ENCODE peak calls at places on chromosomes 3 and 15, in nine cellular contexts. One of them, this sample, is unnamed. For H3K4me1 and H3K9me3, the result is how much of the 10 kb centered on the place peaks cover.

GRCh38 chr3:177249203-177249602 is 51.9 kb upstream of the TBL1XR1 start:
- DNase-seq in ovary: no peak
- DNase-seq in hepatocyte: no peak
- DNase-seq in cardiac muscle cell: no peak
- DNase-seq in fibroblast of lung: no peak
- DNase-seq in body of pancreas: no peak
- DNase-seq in SK-N-SH: no peak
- DNase-seq in IMR-90: no peak
- DNase-seq in A549: no peak
- DNase-seq in this sample: no peak

GRCh38 chr3:177764377-177764912 is 567.2 kb upstream of the TBL1XR1 start:
- DNase-seq in ovary: no peak
- DNase-seq in hepatocyte: no peak
- DNase-seq in cardiac muscle cell: no peak
- DNase-seq in fibroblast of lung: peak
- DNase-seq in body of pancreas: no peak
- DNase-seq in SK-N-SH: no peak
- DNase-seq in IMR-90: peak
- DNase-seq in A549: no peak
- DNase-seq in this sample: no peak

GRCh38 chr3:138057384-138057783 is 47.4 kb downstream of the CLDN18 start:
- DNase-seq in ovary: no peak
- DNase-seq in hepatocyte: no peak
- DNase-seq in cardiac muscle cell: no peak
- DNase-seq in fibroblast of lung: no peak
- DNase-seq in body of pancreas: no peak
- DNase-seq in SK-N-SH: no peak
- DNase-seq in IMR-90: no peak
- DNase-seq in A549: no peak
- DNase-seq in this sample: no peak

GRCh38 chr3:81545572-81545971 is 215.9 kb downstream of the GBE1 start:
- DNase-seq in ovary: no peak
- DNase-seq in hepatocyte: no peak
- DNase-seq in cardiac muscle cell: no peak
- DNase-seq in fibroblast of lung: peak
- DNase-seq in body of pancreas: no peak
- DNase-seq in SK-N-SH: no peak
- DNase-seq in IMR-90: peak
- DNase-seq in A549: no peak
- DNase-seq in this sample: no peak

GRCh38 chr3:159157275-159157674 is 355.4 kb downstream of the MFSD1 start:
- DNase-seq in ovary: no peak
- DNase-seq in hepatocyte: no peak
- DNase-seq in cardiac muscle cell: no peak
- DNase-seq in fibroblast of lung: no peak
- DNase-seq in body of pancreas: no peak
- DNase-seq in SK-N-SH: no peak
- DNase-seq in IMR-90: no peak
- DNase-seq in A549: no peak
- DNase-seq in this sample: no peak

GRCh38 chr3:172591876-172592771 is 68.9 kb upstream of the TNFSF10 start:
- DNase-seq in ovary: no peak
- DNase-seq in hepatocyte: no peak
- DNase-seq in cardiac muscle cell: no peak
- DNase-seq in fibroblast of lung: no peak
- DNase-seq in body of pancreas: no peak
- DNase-seq in SK-N-SH: no peak
- DNase-seq in IMR-90: peak
- DNase-seq in A549: no peak
- DNase-seq in this sample: no peak

GRCh38 chr15:60840703-60841411 is 361.9 kb upstream of the ICE2 start:
- DNase-seq in ovary: no peak
- DNase-seq in hepatocyte: no peak
- DNase-seq in cardiac muscle cell: peak
- DNase-seq in fibroblast of lung: no peak
- DNase-seq in body of pancreas: no peak
- DNase-seq in SK-N-SH: no peak
- DNase-seq in IMR-90: no peak
- DNase-seq in A549: no peak
- DNase-seq in this sample: no peak

GRCh38 chr3:133592843-133593242 is 19.4 kb downstream of the CDV3 start:
- DNase-seq in ovary: no peak
- DNase-seq in hepatocyte: no peak
- DNase-seq in cardiac muscle cell: no peak
- DNase-seq in fibroblast of lung: no peak
- DNase-seq in body of pancreas: no peak
- DNase-seq in SK-N-SH: no peak
- DNase-seq in IMR-90: no peak
- DNase-seq in A549: no peak
- DNase-seq in this sample: no peak

GRCh38 chr3:23710555-23710954 is 95.2 kb upstream of the UBE2E1 start:
- DNase-seq in ovary: peak
- DNase-seq in hepatocyte: peak
- DNase-seq in cardiac muscle cell: no peak
- DNase-seq in fibroblast of lung: peak
- DNase-seq in body of pancreas: no peak
- DNase-seq in SK-N-SH: no peak
- DNase-seq in IMR-90: peak
- DNase-seq in A549: no peak
- DNase-seq in this sample: no peak

GRCh38 chr3:68206524-68207117 is 552.2 kb upstream of the SUCLG2 start:
- DNase-seq in ovary: no peak
- DNase-seq in hepatocyte: no peak
- DNase-seq in cardiac muscle cell: no peak
- DNase-seq in fibroblast of lung: no peak
- DNase-seq in body of pancreas: no peak
- DNase-seq in SK-N-SH: no peak
- DNase-seq in IMR-90: no peak
- DNase-seq in A549: no peak
- DNase-seq in this sample: no peak

GRCh38 chr3:8492744-8493511 is 8.7 kb upstream of the LMCD1 start:
- DNase-seq in ovary: no peak
- DNase-seq in hepatocyte: no peak
- DNase-seq in cardiac muscle cell: no peak
- DNase-seq in fibroblast of lung: no peak
- DNase-seq in body of pancreas: no peak
- DNase-seq in SK-N-SH: peak
- DNase-seq in IMR-90: no peak
- DNase-seq in A549: no peak
- DNase-seq in this sample: no peak

DNA sequence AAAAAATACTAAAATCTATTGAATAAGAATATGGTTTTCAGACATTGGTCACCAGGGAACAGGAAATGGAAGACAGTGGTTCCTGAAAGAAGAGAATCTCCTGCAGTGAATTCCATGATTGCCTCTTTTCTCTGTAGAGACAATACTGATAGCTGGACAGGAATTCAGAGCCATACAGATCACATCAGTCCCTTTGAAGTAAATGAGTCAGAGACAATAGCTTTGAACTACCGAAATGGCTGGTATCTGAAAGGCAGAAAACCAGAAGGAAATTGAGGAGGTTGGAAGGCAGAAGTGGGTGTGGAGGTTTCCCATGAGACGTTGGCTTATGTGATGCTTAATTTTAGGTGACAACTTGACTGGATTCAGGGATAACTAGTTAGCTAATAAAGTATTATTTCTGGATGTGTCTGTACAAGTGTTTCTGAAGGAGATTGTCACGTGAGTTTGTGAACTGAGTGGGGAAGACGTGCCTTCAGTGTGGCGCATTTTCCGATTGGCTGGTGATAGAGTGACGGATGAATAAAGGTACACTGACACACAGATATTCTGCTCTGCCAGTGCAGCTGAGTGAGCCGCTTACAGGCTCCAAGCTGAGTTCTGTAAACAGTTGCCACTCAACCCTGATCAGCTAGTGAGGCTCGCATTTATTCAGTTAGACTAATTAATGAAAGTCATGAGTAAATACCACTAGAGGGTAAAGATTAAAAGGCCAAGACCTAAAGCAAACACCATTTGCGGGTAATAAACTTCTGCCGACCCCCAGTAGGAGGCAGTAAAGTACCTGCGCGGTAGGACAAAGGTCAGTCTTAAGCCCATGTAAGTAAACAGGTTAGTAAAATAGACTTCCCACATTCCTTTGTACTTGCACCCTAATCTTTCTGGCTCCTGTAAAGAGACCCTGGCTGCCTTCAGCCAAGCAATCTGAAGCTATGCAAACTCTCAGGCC is 1298.6 kb downstream of the SI start:
- DNase-seq in ovary: no peak
- DNase-seq in hepatocyte: peak
- DNase-seq in cardiac muscle cell: no peak
- DNase-seq in fibroblast of lung: no peak
- DNase-seq in body of pancreas: no peak
- DNase-seq in SK-N-SH: no peak
- DNase-seq in IMR-90: no peak
- DNase-seq in A549: no peak
- DNase-seq in this sample: no peak
- TF ChIP-seq CTCF in ovary: no peak
- TF ChIP-seq CTCF in hepatocyte: peak
- TF ChIP-seq CTCF in cardiac muscle cell: no peak
- TF ChIP-seq CTCF in fibroblast of lung: no peak
- TF ChIP-seq CTCF in body of pancreas: no peak
- TF ChIP-seq CTCF in SK-N-SH: no peak
- TF ChIP-seq CTCF in IMR-90: no peak
- TF ChIP-seq CTCF in A549: no peak
- TF ChIP-seq CTCF in this sample: peak

GRCh38 chr15:62452656-62453055 is 287.6 kb upstream of the C2CD4B start:
- DNase-seq in ovary: no peak
- DNase-seq in hepatocyte: no peak
- DNase-seq in cardiac muscle cell: no peak
- DNase-seq in fibroblast of lung: no peak
- DNase-seq in body of pancreas: no peak
- DNase-seq in SK-N-SH: no peak
- DNase-seq in IMR-90: no peak
- DNase-seq in A549: no peak
- DNase-seq in this sample: no peak
- H3K4me1 ChIP-seq in ovary: under half
- H3K4me1 ChIP-seq in hepatocyte: under half
- H3K4me1 ChIP-seq in cardiac muscle cell: under half
- H3K4me1 ChIP-seq in fibroblast of lung: under half
- H3K4me1 ChIP-seq in body of pancreas: under half
- H3K4me1 ChIP-seq in SK-N-SH: under half
- H3K4me1 ChIP-seq in IMR-90: under half
- H3K4me1 ChIP-seq in A549: under half
- H3K4me1 ChIP-seq in this sample: under half

DNA sequence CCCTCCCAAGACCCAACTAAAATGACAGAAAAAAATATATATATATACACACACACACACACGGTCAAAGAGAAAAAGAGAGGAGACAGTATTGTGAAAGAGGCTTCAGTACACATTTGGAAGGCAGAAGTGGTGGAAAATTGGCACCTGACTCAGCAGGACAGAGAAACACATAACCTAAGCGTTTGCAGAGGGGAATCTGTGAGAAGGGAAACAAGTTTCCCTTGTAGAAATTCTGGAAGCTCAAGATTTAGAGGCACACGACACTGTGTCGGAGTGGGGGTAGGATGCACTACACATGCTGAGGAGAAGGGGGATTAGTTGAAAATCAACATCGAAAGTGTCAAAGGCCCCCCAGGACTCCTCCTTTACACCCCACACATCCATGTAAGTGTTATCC is 53.1 kb downstream of the PAK2 start:
- DNase-seq in ovary: no peak
- DNase-seq in hepatocyte: peak
- DNase-seq in cardiac muscle cell: no peak
- DNase-seq in fibroblast of lung: no peak
- DNase-seq in body of pancreas: no peak
- DNase-seq in SK-N-SH: no peak
- DNase-seq in IMR-90: peak
- DNase-seq in A549: no peak
- DNase-seq in this sample: no peak
- H3K9me3 ChIP-seq in ovary: under half
- H3K9me3 ChIP-seq in hepatocyte: under half
- H3K9me3 ChIP-seq in cardiac muscle cell: under half
- H3K9me3 ChIP-seq in fibroblast of lung: under half
- H3K9me3 ChIP-seq in body of pancreas: under half
- H3K9me3 ChIP-seq in SK-N-SH: under half
- H3K9me3 ChIP-seq in IMR-90: under half
- H3K9me3 ChIP-seq in A549: under half
- H3K9me3 ChIP-seq in this sample: under half

DNA sequence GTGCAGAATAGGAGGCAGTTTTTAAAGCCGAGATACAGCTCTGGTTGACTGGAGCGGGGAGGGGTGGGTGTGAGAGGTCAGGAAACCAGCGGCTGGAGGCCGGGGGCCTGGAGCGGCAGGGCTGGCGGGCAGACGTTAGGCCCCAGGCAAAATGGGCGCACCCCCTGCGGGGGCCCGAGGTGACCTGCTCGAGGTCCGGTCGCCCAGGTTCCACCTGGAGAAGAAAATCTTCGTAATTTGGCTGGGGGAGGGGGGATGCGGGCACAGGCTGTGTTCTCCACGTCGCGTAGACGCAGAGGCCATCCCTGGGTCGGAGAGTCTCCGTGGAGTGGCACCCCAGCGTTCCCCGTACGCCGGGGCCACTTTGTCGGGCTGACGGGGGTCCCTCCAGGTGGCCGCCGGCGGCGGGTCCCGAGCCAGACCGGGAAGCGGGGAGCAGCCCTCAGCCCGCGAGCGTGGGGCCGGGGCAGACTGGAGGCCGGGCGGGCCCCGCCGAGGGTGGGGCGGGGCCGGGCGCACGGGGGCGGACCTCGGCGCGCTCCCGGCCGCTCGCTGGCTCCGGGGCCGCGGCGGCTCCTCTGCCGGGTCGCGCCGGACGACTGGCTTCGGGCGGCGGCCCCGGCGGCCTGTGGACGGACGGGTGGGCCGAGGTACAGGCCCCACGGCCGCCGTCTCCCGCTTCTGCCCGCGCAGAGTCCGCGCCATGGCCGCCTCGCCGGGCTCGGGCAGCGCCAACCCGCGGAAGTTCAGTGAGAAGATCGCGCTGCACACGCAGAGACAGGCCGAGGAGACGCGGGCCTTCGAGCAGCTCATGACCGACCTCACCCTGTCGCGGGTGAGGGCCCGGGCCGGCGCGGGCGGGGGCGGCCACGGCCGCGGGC is at the start of gene CRTC3:
- DNase-seq in ovary: peak
- DNase-seq in hepatocyte: peak
- DNase-seq in cardiac muscle cell: peak
- DNase-seq in fibroblast of lung: peak
- DNase-seq in body of pancreas: peak
- DNase-seq in SK-N-SH: peak
- DNase-seq in IMR-90: peak
- DNase-seq in A549: peak
- DNase-seq in this sample: peak
- TF ChIP-seq CTCF in ovary: no peak
- TF ChIP-seq CTCF in hepatocyte: no peak
- TF ChIP-seq CTCF in cardiac muscle cell: peak
- TF ChIP-seq CTCF in fibroblast of lung: no peak
- TF ChIP-seq CTCF in body of pancreas: no peak
- TF ChIP-seq CTCF in SK-N-SH: no peak
- TF ChIP-seq CTCF in IMR-90: peak
- TF ChIP-seq CTCF in A549: peak
- TF ChIP-seq CTCF in this sample: no peak